ENCODE peak calls at places on chromosomes 3 and 15, in five cellular contexts. One of them, this sample, is unnamed.
A peak's percentile ranks its signal among the peaks of the same experiment; 100 is the strongest.

GRCh38 chr15:62125763-62126162 is 39.3 kb downstream of the C2CD4B start:
- DNase-seq in dorsolateral prefrontal cortex: no peak
- DNase-seq in right lobe of liver: peak; percentile 29
- DNase-seq in A673: peak; percentile 76
- DNase-seq in hepatocyte: peak; percentile 47
- DNase-seq in this sample: no peak

GRCh38 chr3:168040624-168041208 is 55.0 kb downstream of the GOLIM4 start:
- DNase-seq in hepatocyte: peak; percentile 76
- DNase-seq in dorsolateral prefrontal cortex: no peak
- DNase-seq in right lobe of liver: no peak
- DNase-seq in A673: peak; percentile 74
- DNase-seq in this sample: no peak

GRCh38 chr3:196572389-196572788 is 3.9 kb downstream of the FBXO45 start:
- DNase-seq in dorsolateral prefrontal cortex: no peak
- DNase-seq in right lobe of liver: no peak
- DNase-seq in hepatocyte: no peak
- DNase-seq in A673: no peak
- DNase-seq in this sample: no peak

GRCh38 chr15:65212097-65212496 is 824 bp upstream of the CILP start:
- DNase-seq in dorsolateral prefrontal cortex: no peak
- DNase-seq in hepatocyte: peak; percentile 45
- DNase-seq in right lobe of liver: no peak
- DNase-seq in A673: peak; percentile 44
- DNase-seq in this sample: no peak

GRCh38 chr3:54936561-54936960 is 8.7 kb upstream of the LRTM1 start:
- DNase-seq in hepatocyte: no peak
- DNase-seq in dorsolateral prefrontal cortex: no peak
- DNase-seq in A673: no peak
- DNase-seq in right lobe of liver: no peak
- DNase-seq in this sample: no peak

GRCh38 chr3:72100626-72101187 is 315.8 kb upstream of the PROK2 start:
- DNase-seq in right lobe of liver: peak; percentile 88
- DNase-seq in dorsolateral prefrontal cortex: peak; percentile 70
- DNase-seq in A673: peak; percentile 59
- DNase-seq in hepatocyte: peak; percentile 91
- DNase-seq in this sample: peak; percentile 17

GRCh38 chr3:106826861-106827311 is 550.4 kb upstream of the CCDC54 start:
- DNase-seq in right lobe of liver: no peak
- DNase-seq in hepatocyte: no peak
- DNase-seq in A673: peak; percentile 65
- DNase-seq in dorsolateral prefrontal cortex: no peak
- DNase-seq in this sample: no peak

GRCh38 chr15:60695713-60696522 is 217.0 kb upstream of the ICE2 start:
- DNase-seq in right lobe of liver: no peak
- DNase-seq in hepatocyte: no peak
- DNase-seq in dorsolateral prefrontal cortex: no peak
- DNase-seq in A673: no peak
- DNase-seq in this sample: no peak

GRCh38 chr15:55652363-55652762 is 64.2 kb upstream of the PYGO1 start:
- DNase-seq in A673: no peak
- DNase-seq in hepatocyte: no peak
- DNase-seq in dorsolateral prefrontal cortex: no peak
- DNase-seq in right lobe of liver: no peak
- DNase-seq in this sample: no peak

GRCh38 chr3:43194490-43195115 is 88.7 kb upstream of the POMGNT2 start:
- DNase-seq in A673: no peak
- DNase-seq in hepatocyte: peak; percentile 48
- DNase-seq in dorsolateral prefrontal cortex: no peak
- DNase-seq in right lobe of liver: no peak
- DNase-seq in this sample: no peak

GRCh38 chr15:101613130-101614000 is 38.8 kb downstream of the TM2D3 start:
- DNase-seq in A673: peak; percentile 65
- DNase-seq in dorsolateral prefrontal cortex: peak; percentile 54
- DNase-seq in hepatocyte: peak; percentile 80
- DNase-seq in right lobe of liver: peak; percentile 89
- DNase-seq in this sample: no peak

GRCh38 chr3:129463094-129463493 is 23.1 kb downstream of the IFT122 start:
- DNase-seq in right lobe of liver: no peak
- DNase-seq in A673: no peak
- DNase-seq in hepatocyte: no peak
- DNase-seq in dorsolateral prefrontal cortex: no peak
- DNase-seq in this sample: no peak

GRCh38 chr3:157572559-157573270 is 69.5 kb upstream of the VEPH1 start:
- DNase-seq in dorsolateral prefrontal cortex: no peak
- DNase-seq in right lobe of liver: no peak
- DNase-seq in hepatocyte: peak; percentile 58
- DNase-seq in A673: peak; percentile 71
- DNase-seq in this sample: peak; percentile 3

GRCh38 chr3:179449621-179450020 is 1.6 kb downstream of the GNB4 start:
- DNase-seq in right lobe of liver: no peak
- DNase-seq in hepatocyte: no peak
- DNase-seq in dorsolateral prefrontal cortex: no peak
- DNase-seq in A673: no peak
- DNase-seq in this sample: no peak

GRCh38 chr15:63041982-63042878 is at the start of gene TPM1:
- DNase-seq in right lobe of liver: peak; percentile 53
- DNase-seq in hepatocyte: peak; percentile 81
- DNase-seq in dorsolateral prefrontal cortex: no peak
- DNase-seq in A673: peak; percentile 51
- DNase-seq in this sample: no peak

GRCh38 chr15:85788796-85789495 is 5.8 kb downstream of the KLHL25 start:
- DNase-seq in dorsolateral prefrontal cortex: no peak
- DNase-seq in hepatocyte: no peak
- DNase-seq in right lobe of liver: no peak
- DNase-seq in A673: no peak
- DNase-seq in this sample: no peak

GRCh38 chr15:40911139-40911538 is 16.9 kb downstream of the VPS18 start:
- DNase-seq in right lobe of liver: no peak
- DNase-seq in A673: no peak
- DNase-seq in dorsolateral prefrontal cortex: no peak
- DNase-seq in hepatocyte: peak; percentile 54
- DNase-seq in this sample: no peak

GRCh38 chr3:136343873-136344281 is 93.7 kb downstream of the PCCB start:
- DNase-seq in A673: peak; percentile 50
- DNase-seq in right lobe of liver: peak; percentile 88
- DNase-seq in hepatocyte: peak; percentile 90
- DNase-seq in dorsolateral prefrontal cortex: peak; percentile 52
- DNase-seq in this sample: no peak

GRCh38 chr3:71294919-71295318 is 288.6 kb downstream of the FOXP1 start:
- DNase-seq in A673: no peak
- DNase-seq in hepatocyte: no peak
- DNase-seq in right lobe of liver: no peak
- DNase-seq in dorsolateral prefrontal cortex: no peak
- DNase-seq in this sample: no peak

GRCh38 chr15:65305144-65305758 is 774 bp downstream of the RNU5B-1 start:
- DNase-seq in hepatocyte: no peak
- DNase-seq in A673: no peak
- DNase-seq in right lobe of liver: no peak
- DNase-seq in dorsolateral prefrontal cortex: no peak
- DNase-seq in this sample: no peak

GRCh38 chr3:66823010-66823399 is 175.1 kb upstream of the KBTBD8 start:
- DNase-seq in dorsolateral prefrontal cortex: no peak
- DNase-seq in A673: no peak
- DNase-seq in right lobe of liver: no peak
- DNase-seq in hepatocyte: no peak
- DNase-seq in this sample: no peak

GRCh38 chr3:66819993-66820501 is 178.1 kb upstream of the KBTBD8 start:
- DNase-seq in hepatocyte: no peak
- DNase-seq in right lobe of liver: no peak
- DNase-seq in dorsolateral prefrontal cortex: peak; percentile 65
- DNase-seq in A673: no peak
- DNase-seq in this sample: peak; percentile 28

GRCh38 chr3:66824450-66824849 is 173.7 kb upstream of the KBTBD8 start:
- DNase-seq in hepatocyte: no peak
- DNase-seq in right lobe of liver: no peak
- DNase-seq in A673: no peak
- DNase-seq in dorsolateral prefrontal cortex: no peak
- DNase-seq in this sample: no peak

GRCh38 chr3:66823532-66823931 is 174.6 kb upstream of the KBTBD8 start:
- DNase-seq in right lobe of liver: no peak
- DNase-seq in hepatocyte: no peak
- DNase-seq in dorsolateral prefrontal cortex: no peak
- DNase-seq in A673: no peak
- DNase-seq in this sample: no peak

DNA sequence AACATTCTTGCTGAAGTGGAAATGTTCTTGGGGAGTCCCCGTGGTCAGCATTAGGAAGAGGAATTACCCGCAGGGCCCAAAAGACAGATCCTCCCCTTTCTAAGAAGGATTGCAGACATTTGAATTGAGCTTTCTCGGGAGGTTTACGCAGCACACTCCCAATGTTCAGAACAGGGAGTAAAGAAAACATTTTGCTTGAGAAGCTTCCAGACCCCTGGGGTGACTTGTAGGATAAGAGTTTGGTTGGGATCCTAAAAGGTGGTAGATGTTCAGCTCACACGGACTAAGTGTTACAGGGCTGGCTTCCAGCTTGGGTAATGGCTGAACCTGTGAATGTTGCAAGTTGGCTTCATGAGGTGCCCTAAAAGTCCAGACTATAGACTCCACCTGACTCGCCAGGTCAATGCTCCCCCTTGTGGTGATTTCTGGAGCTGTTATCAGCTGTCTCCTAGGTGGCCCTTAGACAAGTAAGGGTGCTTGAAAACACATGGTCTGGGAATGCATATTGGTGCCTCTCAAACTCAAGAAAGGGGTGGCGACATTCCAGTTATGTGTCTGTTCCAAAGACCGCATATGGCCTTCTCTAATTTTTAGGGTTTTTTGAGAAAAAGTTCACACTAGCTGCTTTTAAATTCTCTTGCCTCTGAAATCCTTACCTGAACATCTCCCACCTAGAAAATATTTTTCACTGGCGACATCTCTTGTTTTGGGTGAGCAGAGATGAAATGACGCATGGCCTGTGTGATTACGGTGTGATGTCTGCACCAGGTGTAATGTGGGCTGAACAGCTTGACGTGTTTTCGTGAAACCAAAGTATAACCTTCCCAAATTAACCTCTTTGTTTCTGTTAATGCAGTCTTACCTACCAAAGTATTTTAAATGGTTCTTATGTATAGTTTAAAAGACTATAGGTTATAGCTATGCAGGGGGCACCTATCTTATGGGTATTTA is 175.8 kb upstream of the KBTBD8 start:
- DNase-seq in hepatocyte: peak; percentile 76
- DNase-seq in A673: peak; percentile 46
- DNase-seq in right lobe of liver: peak; percentile 46
- DNase-seq in dorsolateral prefrontal cortex: peak; percentile 43
- DNase-seq in this sample: no peak
- H3K27ac ChIP-seq in hepatocyte: no peak overlapping the region
- H3K27ac ChIP-seq in A673: no peak overlapping the region
- H3K27ac ChIP-seq in right lobe of liver: peak overlapping the region; percentile 38
- H3K27ac ChIP-seq in dorsolateral prefrontal cortex: no peak overlapping the region
- H3K27ac ChIP-seq in this sample: no peak overlapping the region

DNA sequence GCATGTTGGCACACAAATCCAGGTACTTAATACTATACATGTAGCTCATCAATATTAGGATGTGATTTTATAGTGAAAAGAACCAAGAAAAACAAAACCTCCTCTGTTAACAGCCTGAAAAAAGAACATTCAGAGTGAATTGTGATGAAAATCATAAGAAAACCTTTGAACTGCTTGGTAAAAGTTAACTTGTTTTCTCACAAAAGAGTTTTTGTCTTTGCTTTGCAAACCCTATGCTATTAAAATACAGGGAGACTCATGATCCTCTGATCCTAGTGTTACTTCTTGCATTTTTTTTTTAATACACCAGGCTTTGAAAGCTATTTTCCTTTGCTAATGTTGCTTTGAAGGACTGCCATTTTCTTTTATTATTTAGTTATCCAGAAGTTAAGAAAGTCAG is 23.7 kb downstream of the QTRT2 start:
- DNase-seq in hepatocyte: no peak
- DNase-seq in A673: no peak
- DNase-seq in dorsolateral prefrontal cortex: no peak
- DNase-seq in right lobe of liver: no peak
- DNase-seq in this sample: no peak
- H3K27ac ChIP-seq in hepatocyte: no peak overlapping the region
- H3K27ac ChIP-seq in A673: no peak overlapping the region
- H3K27ac ChIP-seq in dorsolateral prefrontal cortex: no peak overlapping the region
- H3K27ac ChIP-seq in right lobe of liver: no peak overlapping the region
- H3K27ac ChIP-seq in this sample: no peak overlapping the region

GRCh38 chr15:99114511-99115299 is 9.8 kb downstream of the SYNM start:
- DNase-seq in right lobe of liver: no peak
- DNase-seq in dorsolateral prefrontal cortex: no peak
- DNase-seq in A673: no peak
- DNase-seq in hepatocyte: no peak
- DNase-seq in this sample: no peak
- H3K27ac ChIP-seq in right lobe of liver: no peak overlapping the region
- H3K27ac ChIP-seq in dorsolateral prefrontal cortex: no peak overlapping the region
- H3K27ac ChIP-seq in A673: no peak overlapping the region
- H3K27ac ChIP-seq in hepatocyte: no peak overlapping the region
- H3K27ac ChIP-seq in this sample: no peak overlapping the region

GRCh38 chr15:52037889-52038505 is 19.0 kb downstream of the MAPK6 start:
- DNase-seq in A673: peak; percentile 15
- DNase-seq in right lobe of liver: no peak
- DNase-seq in hepatocyte: no peak
- DNase-seq in dorsolateral prefrontal cortex: no peak
- DNase-seq in this sample: no peak

GRCh38 chr15:52042051-52042851 is 23.2 kb downstream of the MAPK6 start:
- DNase-seq in dorsolateral prefrontal cortex: no peak
- DNase-seq in A673: no peak
- DNase-seq in hepatocyte: no peak
- DNase-seq in right lobe of liver: no peak
- DNase-seq in this sample: no peak

GRCh38 chr15:52040167-52040900 is 21.3 kb downstream of the MAPK6 start:
- DNase-seq in A673: no peak
- DNase-seq in dorsolateral prefrontal cortex: peak; percentile 51
- DNase-seq in hepatocyte: peak; percentile 21
- DNase-seq in right lobe of liver: no peak
- DNase-seq in this sample: peak; percentile 28
- H3K27ac ChIP-seq in A673: no peak overlapping the region
- H3K27ac ChIP-seq in dorsolateral prefrontal cortex: peak overlapping the region; percentile 67
- H3K27ac ChIP-seq in hepatocyte: peak overlapping the region; percentile 42
- H3K27ac ChIP-seq in right lobe of liver: no peak overlapping the region
- H3K27ac ChIP-seq in this sample: peak overlapping the region; percentile 77

This sample was measured in substantia nigra.